ENCODE peak calls at places on chromosomes 1 and 21, in nine cellular contexts. L is epithelial cell of esophagus; W is progenitor cell of endocrine pancreas; T is omental fat pad; U is stimulated activated CD8-positive, alpha-beta memory T cell treated with anti-CD3 and anti-CD28 coated beads, Interleukin-4, amount 100 ng/mL, for 24 hours; S is type B pancreatic cell; O is endothelial cell; R is fibroblast of the aortic adventitia; Y is K562. D is an unnamed sample.

GRCh38 chr1:206472454-206472853 is 2.2 kb downstream of the IKBKE start:
- DNase-seq in R (peak), L (peak), S (no peak), T (no peak), Y (no peak), W (no peak), U (peak), O (peak), D (no peak)

GRCh38 chr1:19032701-19033515 is 76.4 kb upstream of the IFFO2 start:
- DNase-seq in R (no peak), U (no peak), T (no peak), S (no peak), L (no peak), Y (no peak), O (no peak), W (no peak), D (no peak)

GRCh38 chr1:44251486-44251885 is 38.2 kb downstream of the DMAP1 start:
- DNase-seq in O (no peak), W (no peak), Y (no peak), S (no peak), L (no peak), R (no peak), T (no peak), U (no peak), D (no peak)

GRCh38 chr1:113765306-113765705 is 6.0 kb upstream of the PHTF1 start:
- DNase-seq in S (no peak), U (no peak), L (no peak), W (no peak), T (no peak), R (peak), O (no peak), Y (no peak), D (no peak)

GRCh38 chr1:100581096-100581705 is 43.3 kb downstream of the GPR88 start:
- DNase-seq in R (no peak), L (no peak), W (no peak), S (no peak), T (no peak), Y (no peak), O (no peak), U (no peak), D (no peak)

GRCh38 chr1:181040284-181040865 is 6.6 kb downstream of the MR1 start:
- DNase-seq in Y (no peak), U (no peak), O (no peak), S (no peak), R (no peak), W (no peak), T (no peak), L (no peak), D (no peak)

GRCh38 chr1:228390649-228391048 is 16.0 kb downstream of the TRIM11 start:
- DNase-seq in Y (no peak), S (no peak), R (no peak), T (no peak), W (no peak), O (no peak), U (no peak), L (no peak), D (no peak)

GRCh38 chr1:10471411-10472219 is 714 bp downstream of the DFFA start:
- DNase-seq in L (peak), R (peak), W (peak), T (no peak), S (no peak), O (peak), Y (peak), U (no peak), D (no peak)

GRCh38 chr21:37429356-37429755 is 62.8 kb downstream of the DYRK1A start:
- DNase-seq in L (no peak), Y (no peak), U (no peak), S (no peak), W (no peak), R (no peak), O (no peak), T (no peak), D (no peak)

GRCh38 chr1:38045431-38046332 is 911 bp downstream of the POU3F1 start:
- DNase-seq in W (no peak), U (no peak), L (peak), Y (no peak), T (no peak), S (no peak), R (peak), O (no peak), D (no peak)

GRCh38 chr1:27864264-27864895 is 8.0 kb upstream of the THEMIS2 start:
- DNase-seq in S (no peak), U (no peak), L (peak), R (no peak), W (no peak), Y (no peak), T (no peak), O (no peak), D (no peak)

GRCh38 chr1:97919568-97920261 is 1.1 kb downstream of the DPYD start:
- DNase-seq in S (no peak), R (peak), T (no peak), O (no peak), L (no peak), U (no peak), Y (no peak), W (no peak), D (no peak)

GRCh38 chr1:193211539-193211938 is 25.1 kb upstream of the B3GALT2 start:
- DNase-seq in U (no peak), S (no peak), Y (no peak), R (peak), T (no peak), W (no peak), O (no peak), L (peak), D (no peak)

GRCh38 chr1:156618853-156619581 is at the start of gene HAPLN2:
- DNase-seq in U (no peak), S (no peak), O (peak), L (peak), W (peak), Y (peak), T (no peak), R (no peak), D (no peak)

GRCh38 chr1:246753670-246754535 is 29.7 kb downstream of the SCCPDH start:
- DNase-seq in L (peak), Y (peak), S (peak), W (peak), U (peak), T (peak), R (peak), O (peak), D (peak)

GRCh38 chr1:29962831-29963247 is 726.5 kb downstream of the PTPRU start:
- DNase-seq in S (peak), R (no peak), T (no peak), Y (peak), L (no peak), O (no peak), U (no peak), W (no peak), D (no peak)

GRCh38 chr21:38937286-38937790 is 131.6 kb downstream of the ETS2 start:
- DNase-seq in W (no peak), T (no peak), R (no peak), L (no peak), Y (no peak), O (no peak), U (no peak), S (no peak), D (no peak)

GRCh38 chr1:15189692-15190321 is 36.3 kb downstream of the TMEM51 start:
- DNase-seq in W (no peak), L (no peak), T (no peak), U (no peak), O (no peak), Y (no peak), R (no peak), S (no peak), D (no peak)

GRCh38 chr1:102896286-102896685 is 212.0 kb downstream of the COL11A1 start:
- DNase-seq in L (no peak), S (no peak), T (no peak), U (no peak), Y (no peak), O (no peak), R (no peak), W (no peak), D (no peak)

GRCh38 chr1:160834945-160835565 is 27.6 kb downstream of the CD244 start:
- DNase-seq in R (peak), T (no peak), U (no peak), W (no peak), L (peak), O (peak), Y (peak), S (no peak), D (no peak)

GRCh38 chr1:219185486-219186117 is 11.9 kb downstream of the LYPLAL1 start:
- DNase-seq in U (no peak), R (no peak), T (no peak), O (no peak), L (peak), S (no peak), W (no peak), Y (no peak), D (no peak)

GRCh38 chr1:116324411-116324810 is 48.6 kb upstream of the ATP1A1 start:
- DNase-seq in L (no peak), T (no peak), S (no peak), Y (no peak), W (no peak), O (no peak), U (no peak), R (no peak), D (no peak)

GRCh38 chr1:239815074-239815473 is 276.6 kb upstream of the FMN2 start:
- DNase-seq in L (no peak), Y (no peak), W (no peak), S (no peak), T (no peak), U (no peak), R (no peak), O (no peak), D (no peak)

GRCh38 chr1:151518431-151518830 is 7.2 kb downstream of the CGN start:
- DNase-seq in U (no peak), Y (no peak), S (no peak), L (no peak), R (no peak), W (no peak), O (no peak), T (no peak), D (no peak)

GRCh38 chr1:8193840-8194406 is 124.0 kb upstream of the SLC45A1 start:
- DNase-seq in T (no peak), W (no peak), L (no peak), R (no peak), U (no peak), Y (no peak), S (no peak), O (no peak), D (no peak)

GRCh38 chr1:85330711-85331290 is 54.4 kb upstream of the BCL10 start:
- DNase-seq in W (no peak), T (no peak), U (no peak), R (peak), Y (no peak), O (no peak), S (no peak), L (peak), D (no peak)

GRCh38 chr1:56797079-56797685 is 22.0 kb downstream of the FYB2 start:
- DNase-seq in S (no peak), Y (no peak), R (no peak), U (no peak), L (peak), O (no peak), W (no peak), T (no peak), D (no peak)

GRCh38 chr1:91282695-91283420 is 121.8 kb downstream of the HFM1 start:
- DNase-seq in S (no peak), O (peak), W (peak), U (no peak), T (peak), L (peak), Y (peak), R (peak), D (peak)

GRCh38 chr1:77652970-77653516 is 29.4 kb downstream of the ZZZ3 start:
- DNase-seq in L (no peak), U (no peak), O (no peak), Y (no peak), W (no peak), R (no peak), T (no peak), S (no peak), D (no peak)

D was measured in cerebellum.